ENCODE peak calls at places on chromosomes 1 and 21, in seven cellular contexts. Z, W, J, Q, G, L and Y are unnamed samples.

GRCh38 chr21:41992576-41992975 is 17.6 kb downstream of the ZBTB21 start:
- DNase-seq in Z (no peak), W (no peak), J (no peak), Q (no peak), G (no peak), L (no peak), Y (no peak)

GRCh38 chr21:39637971-39638628 is 25.4 kb downstream of the B3GALT5 start:
- DNase-seq in Z (no peak), W (no peak), J (no peak), Q (no peak), G (no peak), L (no peak), Y (no peak)

GRCh38 chr1:112507896-112508241 is 896 bp upstream of the WNT2B start:
- DNase-seq in Z (no peak), W (no peak), J (peak), Q (no peak), G (no peak), L (no peak), Y (no peak)

GRCh38 chr1:42328047-42328625 is 6.9 kb downstream of the FOXJ3 start:
- DNase-seq in Z (no peak), W (no peak), J (peak), Q (no peak), G (no peak), L (no peak), Y (no peak)

GRCh38 chr1:35718492-35719336 is at the start of gene C1orf216:
- DNase-seq in Z (peak), W (peak), J (peak), Q (peak), G (peak), L (peak), Y (peak)

GRCh38 chr1:42922687-42923366 is 35.8 kb downstream of the SLC2A1 start:
- DNase-seq in Z (no peak), W (peak), J (peak), Q (peak), G (peak), L (no peak), Y (peak)

GRCh38 chr21:45420061-45420521 is 15.1 kb downstream of the COL18A1 start:
- DNase-seq in Z (no peak), W (no peak), J (no peak), Q (no peak), G (no peak), L (peak), Y (no peak)

GRCh38 chr21:42097860-42098259 is 26.7 kb downstream of the UMODL1 start:
- DNase-seq in Z (no peak), W (peak), J (no peak), Q (no peak), G (peak), L (no peak), Y (peak)

GRCh38 chr1:29497395-29498125 is 261.2 kb downstream of the PTPRU start:
- DNase-seq in Z (no peak), W (no peak), J (no peak), Q (peak), G (no peak), L (peak), Y (no peak)

GRCh38 chr21:29237110-29238051 is 61.3 kb upstream of the BACH1 start:
- DNase-seq in Z (no peak), W (peak), J (no peak), Q (no peak), G (no peak), L (no peak), Y (peak)

GRCh38 chr1:157249326-157249725 is 111.1 kb upstream of the ETV3 start:
- DNase-seq in Z (no peak), W (no peak), J (no peak), Q (no peak), G (no peak), L (no peak), Y (peak)

GRCh38 chr1:231192620-231193163 is 30.8 kb downstream of the TRIM67 start:
- DNase-seq in Z (peak), W (peak), J (no peak), Q (no peak), G (peak), L (no peak), Y (peak)

GRCh38 chr1:36529762-36530260 is 47.1 kb upstream of the CSF3R start:
- DNase-seq in Z (no peak), W (no peak), J (no peak), Q (no peak), G (no peak), L (peak), Y (no peak)

GRCh38 chr1:31663622-31664452 is 19.2 kb upstream of the PEF1 start:
- DNase-seq in Z (peak), W (no peak), J (peak), Q (peak), G (peak), L (peak), Y (peak)

GRCh38 chr1:231093158-231093922 is 53.3 kb upstream of the FAM89A start:
- DNase-seq in Z (no peak), W (peak), J (no peak), Q (no peak), G (no peak), L (no peak), Y (no peak)

GRCh38 chr1:111369177-111369576 is 58.4 kb downstream of the OVGP1 start:
- DNase-seq in Z (no peak), W (no peak), J (no peak), Q (no peak), G (peak), L (no peak), Y (peak)

GRCh38 chr1:246785536-246786111 is 61.4 kb downstream of the SCCPDH start:
- DNase-seq in Z (no peak), W (no peak), J (no peak), Q (no peak), G (no peak), L (no peak), Y (no peak)

GRCh38 chr1:167538657-167539056 is 14.9 kb downstream of the CREG1 start:
- DNase-seq in Z (no peak), W (no peak), J (no peak), Q (no peak), G (peak), L (no peak), Y (no peak)
- TF ChIP-seq CTCF in Z (no peak), W (no peak), J (no peak), Q (no peak), G (peak), L (no peak), Y (no peak)

GRCh38 chr1:22431965-22432364 is 19.7 kb upstream of the ZBTB40 start:
- DNase-seq in Z (no peak), W (no peak), J (no peak), Q (no peak), G (no peak), L (no peak), Y (no peak)

GRCh38 chr1:22428672-22429071 is 23.0 kb upstream of the ZBTB40 start:
- DNase-seq in Z (no peak), W (peak), J (peak), Q (no peak), G (peak), L (no peak), Y (peak)
- H3K4me3 ChIP-seq in Z (no peak), W (peak), J (peak), Q (peak), G (peak), L (peak), Y (peak)

DNA sequence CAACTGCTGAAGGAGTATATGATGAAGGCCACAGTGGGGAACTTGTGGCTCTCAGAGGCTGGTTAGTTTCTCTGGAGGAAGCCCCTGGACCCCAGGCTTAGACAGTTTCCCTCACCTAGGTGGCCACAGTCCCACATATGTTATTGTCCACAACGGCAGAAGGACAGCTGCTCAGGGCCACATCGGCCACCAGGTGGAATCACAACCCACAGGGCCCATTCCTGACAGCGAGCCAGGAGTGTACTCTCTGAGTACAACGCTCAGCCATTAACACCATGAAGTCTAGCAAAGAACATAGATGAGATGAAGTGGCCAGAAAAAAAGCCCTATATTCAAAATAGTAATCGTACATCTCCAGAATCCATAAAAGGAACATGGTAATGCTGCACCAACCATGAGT is 383.1 kb downstream of the HHAT start:
- DNase-seq in Z (no peak), W (no peak), J (no peak), Q (no peak), G (no peak), L (no peak), Y (no peak)
- TF ChIP-seq CTCF in Z (no peak), W (no peak), J (peak), Q (no peak), G (no peak), L (no peak), Y (no peak)

DNA sequence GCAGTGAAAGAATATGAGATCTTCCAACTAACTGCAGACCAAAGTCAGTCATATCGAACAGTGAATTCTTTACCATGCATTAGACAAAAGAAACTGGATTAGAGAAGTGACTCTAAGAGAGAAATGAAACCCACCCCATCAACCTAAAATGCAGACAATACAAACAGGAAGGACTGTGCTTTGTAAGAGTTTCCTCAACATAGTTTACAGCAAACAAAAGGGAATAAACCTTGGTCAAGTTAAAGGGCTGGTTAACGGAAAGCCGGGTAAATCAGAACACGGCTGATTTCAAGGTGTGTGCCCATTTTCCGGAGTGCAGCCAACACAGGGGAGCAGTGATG is 39.2 kb downstream of the SIPA1L2 start:
- DNase-seq in Z (no peak), W (no peak), J (no peak), Q (no peak), G (no peak), L (no peak), Y (no peak)
- H3K4me3 ChIP-seq in Z (no peak), W (no peak), J (no peak), Q (no peak), G (no peak), L (no peak), Y (no peak)

GRCh38 chr1:227954163-227954850 is 6.6 kb upstream of the WNT9A start:
- DNase-seq in Z (no peak), W (no peak), J (no peak), Q (no peak), G (no peak), L (no peak), Y (no peak)
- TF ChIP-seq CTCF in Z (no peak), W (no peak), J (no peak), Q (no peak), G (no peak), L (no peak), Y (no peak)